ENCODE peak calls at places on chromosomes 3 and 15, in nine cellular contexts. T is GM10248; B is progenitor cell of endocrine pancreas; O is CD4-positive, alpha-beta T cell; J is brain microvascular endothelial cell; X is neural crest cell; G is IMR-90; C is fibroblast of mammary gland; Z is fibroblast of villous mesenchyme. Q is an unnamed sample.

GRCh38 chr3:16048435-16049318 is 125.8 kb upstream of the GALNT15 start:
- DNase-seq in T (peak; percentile 77), B (no peak), O (peak; percentile 7), J (peak; percentile 75), X (peak; percentile 29), G (peak; percentile 81), C (peak; percentile 87), Z (peak; percentile 86), Q (no peak)

GRCh38 chr3:136862953-136863352 is 945 bp downstream of the NCK1 start:
- DNase-seq in T (no peak), B (no peak), O (no peak), J (no peak), X (no peak), G (no peak), C (no peak), Z (no peak), Q (no peak)

GRCh38 chr3:135869439-135870105 is 96.0 kb upstream of the PPP2R3A start:
- DNase-seq in T (no peak), B (no peak), O (no peak), J (peak; percentile 7), X (no peak), G (peak; percentile 29), C (peak; percentile 52), Z (no peak), Q (no peak)

GRCh38 chr15:99475754-99476412 is 89.9 kb upstream of the MEF2A start:
- DNase-seq in T (no peak), B (no peak), O (no peak), J (no peak), X (no peak), G (no peak), C (no peak), Z (no peak), Q (no peak)

GRCh38 chr15:60695713-60696522 is 217.0 kb upstream of the ICE2 start:
- DNase-seq in T (no peak), B (no peak), O (peak; percentile 27), J (peak; percentile 69), X (no peak), G (peak; percentile 71), C (peak; percentile 52), Z (no peak), Q (no peak)

GRCh38 chr3:196988241-196989029 is 19.8 kb upstream of the PIGZ start:
- DNase-seq in T (no peak), B (no peak), O (no peak), J (no peak), X (no peak), G (no peak), C (no peak), Z (peak; percentile 13), Q (peak; percentile 19)

GRCh38 chr15:64112904-64113303 is 17.1 kb downstream of the SNX1 start:
- DNase-seq in T (no peak), B (no peak), O (no peak), J (peak; percentile 6), X (no peak), G (peak; percentile 52), C (peak; percentile 52), Z (peak; percentile 76), Q (no peak)

GRCh38 chr3:56758539-56758981 is 43.2 kb downstream of the ARHGEF3 start:
- DNase-seq in T (peak; percentile 69), B (no peak), O (peak; percentile 7), J (peak; percentile 83), X (no peak), G (peak; percentile 91), C (peak; percentile 93), Z (peak; percentile 98), Q (peak; percentile 81)

GRCh38 chr15:88805031-88805780 is 2.0 kb downstream of the ACAN start:
- DNase-seq in T (no peak), B (no peak), O (no peak), J (no peak), X (no peak), G (no peak), C (no peak), Z (no peak), Q (no peak)

GRCh38 chr15:88802991-88803240 is 320 bp upstream of the ACAN start:
- DNase-seq in T (no peak), B (peak; percentile 10), O (no peak), J (no peak), X (peak; percentile 2), G (no peak), C (no peak), Z (no peak), Q (no peak)

GRCh38 chr15:88803920-88804247 is 648 bp downstream of the ACAN start:
- DNase-seq in T (no peak), B (no peak), O (no peak), J (no peak), X (no peak), G (no peak), C (no peak), Z (no peak), Q (no peak)

GRCh38 chr15:88803241-88803919 is at the start of gene ACAN:
- DNase-seq in T (no peak), B (peak; percentile 12), O (no peak), J (no peak), X (peak; percentile 20), G (no peak), C (no peak), Z (no peak), Q (no peak)

GRCh38 chr15:88804257-88804656 is 1.0 kb downstream of the ACAN start:
- DNase-seq in T (no peak), B (no peak), O (no peak), J (no peak), X (no peak), G (no peak), C (no peak), Z (no peak), Q (no peak)
- TF ChIP-seq CTCF in T (no peak), B (no peak), O (no peak), J (no peak), X (no peak), G (no peak), C (no peak), Z (no peak), Q (no peak)

DNA sequence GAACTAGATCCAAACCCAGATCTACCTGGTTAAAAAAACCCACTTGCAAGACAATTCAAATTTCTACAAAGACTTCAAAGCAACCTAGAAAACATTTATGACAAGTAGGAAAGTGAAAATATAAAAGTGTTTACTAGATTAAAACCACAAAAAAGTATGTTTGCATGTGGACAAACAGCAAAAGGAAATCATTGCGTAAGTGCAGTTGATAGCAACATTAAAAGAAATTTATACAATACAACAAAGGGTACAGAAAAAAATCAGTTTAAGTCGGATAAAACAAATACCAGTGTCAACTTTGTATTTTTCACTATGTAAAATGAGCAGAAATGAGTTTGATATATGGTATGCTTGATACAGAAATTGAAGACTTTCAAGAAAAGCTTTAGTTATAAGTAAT is 2.6 kb downstream of the EIF5A2 start:
- DNase-seq in T (no peak), B (no peak), O (no peak), J (no peak), X (no peak), G (no peak), C (no peak), Z (peak; percentile 29), Q (no peak)
- TF ChIP-seq CTCF in T (no peak), B (no peak), O (no peak), J (no peak), X (no peak), G (no peak), C (no peak), Z (no peak), Q (no peak)

GRCh38 chr3:112034436-112034835 is at the start of gene TMPRSS7:
- DNase-seq in T (no peak), B (no peak), O (no peak), J (no peak), X (no peak), G (no peak), C (no peak), Z (no peak), Q (no peak)

GRCh38 chr3:112038863-112039262 is 4.3 kb downstream of the TMPRSS7 start:
- DNase-seq in T (peak; percentile 12), B (no peak), O (no peak), J (no peak), X (no peak), G (peak; percentile 22), C (no peak), Z (no peak), Q (no peak)

GRCh38 chr3:112030911-112031310 is 3.6 kb upstream of the TMPRSS7 start:
- DNase-seq in T (no peak), B (no peak), O (no peak), J (no peak), X (no peak), G (no peak), C (no peak), Z (no peak), Q (no peak)

GRCh38 chr3:112032377-112032776 is 2.2 kb upstream of the TMPRSS7 start:
- DNase-seq in T (no peak), B (no peak), O (no peak), J (no peak), X (no peak), G (no peak), C (no peak), Z (no peak), Q (no peak)

GRCh38 chr3:112035241-112035640 is 705 bp downstream of the TMPRSS7 start:
- DNase-seq in T (no peak), B (no peak), O (no peak), J (no peak), X (no peak), G (no peak), C (no peak), Z (no peak), Q (no peak)
- TF ChIP-seq CTCF in T (no peak), B (no peak), O (no peak), J (no peak), X (no peak), G (no peak), C (no peak), Z (no peak), Q (no peak)

GRCh38 chr3:14142567-14143270 is 17.9 kb downstream of the TMEM43 start:
- DNase-seq in T (no peak), B (no peak), O (no peak), J (no peak), X (no peak), G (no peak), C (no peak), Z (no peak), Q (no peak)

GRCh38 chr3:14141602-14142315 is 16.9 kb downstream of the TMEM43 start:
- DNase-seq in T (no peak), B (no peak), O (no peak), J (no peak), X (no peak), G (no peak), C (no peak), Z (no peak), Q (no peak)

GRCh38 chr3:14143826-14144225 is 19.0 kb downstream of the TMEM43 start:
- DNase-seq in T (no peak), B (no peak), O (no peak), J (peak; percentile 94), X (no peak), G (peak; percentile 94), C (peak; percentile 95), Z (peak; percentile 93), Q (peak; percentile 70)

GRCh38 chr3:14144423-14145075 is 19.7 kb downstream of the TMEM43 start:
- DNase-seq in T (peak; percentile 92), B (no peak), O (peak; percentile 52), J (peak; percentile 98), X (no peak), G (peak; percentile 99), C (peak; percentile 99), Z (peak; percentile 99), Q (peak; percentile 89)

DNA sequence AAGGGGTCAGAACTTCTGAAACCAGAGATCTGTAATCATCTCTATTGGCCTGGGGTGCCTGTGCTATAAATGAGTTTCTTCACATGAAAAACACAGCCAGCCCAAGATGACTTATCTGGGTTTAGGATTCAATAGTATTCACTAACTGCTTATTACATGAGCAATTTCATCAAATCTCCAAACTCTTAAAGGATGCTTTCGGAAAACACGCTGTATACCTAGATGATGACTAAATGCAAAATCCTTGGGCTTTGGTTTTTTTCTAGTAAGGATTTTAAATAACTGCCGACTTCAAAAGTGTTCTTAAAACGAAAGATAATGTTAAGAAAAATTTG is 18.4 kb downstream of the TMEM43 start:
- DNase-seq in T (no peak), B (no peak), O (no peak), J (peak; percentile 10), X (no peak), G (peak; percentile 52), C (peak; percentile 65), Z (peak; percentile 25), Q (no peak)
- TF ChIP-seq CTCF in T (no peak), B (no peak), O (no peak), J (no peak), X (no peak), G (no peak), C (no peak), Z (no peak), Q (no peak)